ENCODE peak calls at places on chromosomes 3 and 15, in eight cellular contexts. B is upper lobe of right lung; V is effector memory CD4-positive, alpha-beta T cell; E is tibial artery; R is IMR-90; W is Peyer's patch; X is astrocyte; T is small intestine. M is an unnamed sample. For H3K4me1, the result is how much of the 10 kb centered on the place peaks cover.

GRCh38 chr15:85457392-85457968 is 77.1 kb downstream of the AKAP13 start:
- DNase-seq in B (no peak), V (no peak), E (no peak), R (no peak), W (no peak), X (no peak), T (no peak), M (no peak)

GRCh38 chr15:80967451-80967850 is 22.2 kb downstream of the MESD start:
- DNase-seq in B (no peak), V (no peak), E (no peak), R (peak), W (no peak), X (peak), T (no peak), M (no peak)

GRCh38 chr3:128863560-128863959 is 15.9 kb upstream of the ACAD9 start:
- DNase-seq in B (no peak), V (no peak), E (no peak), R (no peak), W (no peak), X (no peak), T (no peak), M (no peak)

GRCh38 chr3:169665264-169666078 is 2.0 kb upstream of the MECOM start:
- DNase-seq in B (no peak), V (no peak), E (no peak), R (no peak), W (no peak), X (no peak), T (no peak), M (no peak)

GRCh38 chr3:190384241-190384863 is 3.6 kb upstream of the CLDN16 start:
- DNase-seq in B (no peak), V (no peak), E (no peak), R (peak), W (peak), X (peak), T (peak), M (no peak)

GRCh38 chr3:16474304-16474703 is 39.2 kb downstream of the RFTN1 start:
- DNase-seq in B (no peak), V (no peak), E (no peak), R (peak), W (no peak), X (peak), T (no peak), M (no peak)

GRCh38 chr3:52636673-52637072 is 49.0 kb downstream of the PBRM1 start:
- DNase-seq in B (no peak), V (no peak), E (no peak), R (no peak), W (no peak), X (peak), T (peak), M (no peak)

GRCh38 chr15:89417206-89417725 is 79.1 kb downstream of the RHCG start:
- DNase-seq in B (peak), V (no peak), E (no peak), R (no peak), W (no peak), X (no peak), T (no peak), M (no peak)

GRCh38 chr3:19264424-19264823 is 116.1 kb downstream of the KCNH8 start:
- DNase-seq in B (no peak), V (no peak), E (no peak), R (no peak), W (no peak), X (no peak), T (no peak), M (no peak)

GRCh38 chr3:161310649-161311423 is 60.5 kb downstream of the SPTSSB start:
- DNase-seq in B (no peak), V (peak), E (no peak), R (no peak), W (peak), X (no peak), T (peak), M (no peak)

GRCh38 chr15:101206173-101206572 is 45.7 kb downstream of the CHSY1 start:
- DNase-seq in B (no peak), V (peak), E (no peak), R (peak), W (no peak), X (peak), T (no peak), M (no peak)

DNA sequence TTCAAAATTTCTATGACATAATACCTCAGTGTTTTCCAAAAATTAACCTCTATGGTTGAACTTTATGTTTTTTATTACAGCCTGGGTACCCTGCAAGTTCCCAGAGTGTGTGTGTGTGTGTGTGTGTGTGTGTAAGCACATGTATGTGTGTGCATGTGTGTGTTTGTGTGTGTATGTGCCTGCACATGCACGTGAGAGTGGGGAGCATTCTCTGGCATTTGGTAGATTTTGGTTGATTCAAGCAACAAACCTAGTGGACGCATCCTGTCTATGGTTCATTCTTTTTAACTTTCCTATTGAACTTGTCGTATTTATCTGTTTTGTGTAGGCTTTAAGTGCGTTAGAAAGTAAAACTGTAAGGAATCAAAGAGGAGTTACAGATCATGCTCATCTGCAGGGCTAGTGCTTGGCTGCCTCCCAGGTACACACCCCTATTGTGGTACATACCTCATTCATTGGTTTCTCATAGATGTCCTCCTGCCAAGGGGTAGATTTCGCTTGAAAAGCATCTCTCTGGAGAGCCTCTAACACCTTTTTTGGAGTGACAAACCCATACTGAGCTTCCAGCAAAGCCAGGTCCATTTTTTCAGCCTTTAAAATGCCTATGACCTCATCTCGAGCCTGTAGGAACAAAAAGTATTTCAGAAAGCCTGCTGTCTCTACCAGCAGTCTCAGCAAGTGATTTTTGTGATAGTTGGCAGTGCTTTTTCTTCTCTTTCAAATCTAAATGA is 111.9 kb downstream of the CMSS1 start:
- DNase-seq in B (no peak), V (no peak), E (no peak), R (peak), W (no peak), X (peak), T (no peak), M (no peak)
- H3K4me1 ChIP-seq in B (under half), V (under half), E (half or more), R (under half), W (under half), X (under half), T (under half), M (under half)

GRCh38 chr15:65423150-65423976 is 616 bp upstream of the IGDCC4 start:
- DNase-seq in B (peak), V (no peak), E (no peak), R (no peak), W (no peak), X (no peak), T (no peak), M (peak)
- H3K4me3 ChIP-seq in B (no peak), V (no peak), E (peak), R (peak), W (no peak), X (no peak), T (no peak), M (peak)

DNA sequence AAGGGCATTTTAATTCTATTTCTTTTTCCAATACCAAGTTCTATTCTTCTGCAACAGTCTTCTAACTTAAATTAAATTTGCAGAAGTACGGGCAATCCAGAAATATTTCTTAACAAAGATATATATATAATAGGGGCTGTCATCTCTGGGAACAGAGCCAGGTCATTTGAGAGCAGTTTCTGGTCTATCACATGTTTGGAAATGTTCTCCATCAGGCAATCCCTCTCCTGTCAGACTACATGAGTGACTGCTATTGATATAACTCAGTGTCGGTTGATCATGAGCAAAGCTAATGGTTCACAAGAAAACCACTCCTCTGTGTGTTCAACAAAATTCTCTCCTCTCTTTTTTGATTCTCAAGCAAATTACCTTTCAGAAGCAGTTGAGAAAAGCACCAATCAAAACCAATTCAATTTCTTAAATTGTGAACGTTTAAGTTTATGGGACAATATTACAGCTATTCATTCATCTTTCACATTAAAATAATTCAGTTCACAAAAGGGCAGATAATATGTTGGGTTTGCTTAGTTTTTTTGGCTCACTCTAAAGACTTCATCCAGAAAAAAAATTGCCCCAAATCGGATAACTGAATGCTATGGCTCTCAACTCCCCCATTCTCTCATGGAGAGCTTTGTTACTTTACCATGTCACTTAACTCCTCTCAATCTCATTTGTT is 152.9 kb upstream of the TGFBR2 start:
- DNase-seq in B (no peak), V (no peak), E (no peak), R (no peak), W (no peak), X (no peak), T (no peak), M (no peak)
- H3K27ac ChIP-seq in B (no peak), V (no peak), E (peak), R (no peak), W (no peak), X (no peak), T (no peak), M (no peak)

DNA sequence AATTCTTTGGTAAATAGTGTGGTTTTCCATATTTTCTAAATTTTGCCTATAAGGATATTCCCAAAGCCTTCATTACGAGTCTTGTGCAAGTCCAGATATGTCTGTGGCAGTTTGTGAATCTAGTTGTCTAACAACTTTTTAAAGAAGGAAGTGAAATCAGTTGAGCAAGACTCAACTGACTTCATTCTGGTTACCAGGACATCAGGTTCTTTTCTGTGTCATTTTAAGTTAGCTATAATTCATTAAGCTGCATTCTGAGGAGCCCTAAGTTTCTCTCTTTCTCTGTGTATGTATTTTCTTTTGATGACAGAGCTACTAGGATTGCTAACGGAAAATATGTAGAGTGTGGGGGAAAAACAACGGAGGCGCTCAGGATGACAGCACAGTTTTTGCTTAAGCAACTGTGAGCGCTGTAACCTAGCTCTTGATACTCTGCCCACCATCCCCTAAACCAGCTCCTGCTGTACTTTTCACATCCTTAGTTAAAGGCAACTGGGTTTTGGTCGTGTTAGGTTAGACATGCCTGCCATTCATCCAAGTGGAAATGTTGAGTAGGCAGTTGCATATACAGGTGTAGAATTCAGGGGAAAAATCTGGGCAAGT is 9.1 kb downstream of the MFSD1 start:
- DNase-seq in B (no peak), V (no peak), E (no peak), R (no peak), W (no peak), X (no peak), T (no peak), M (no peak)
- H3K4me1 ChIP-seq in B (under half), V (under half), E (under half), R (under half), W (under half), X (under half), T (under half), M (under half)

GRCh38 chr3:46978381-46978780 is 1.1 kb upstream of the NBEAL2 start:
- DNase-seq in B (peak), V (no peak), E (no peak), R (no peak), W (no peak), X (no peak), T (no peak), M (no peak)
- H3K4me3 ChIP-seq in B (peak), V (no peak), E (no peak), R (no peak), W (no peak), X (no peak), T (no peak), M (no peak)

DNA sequence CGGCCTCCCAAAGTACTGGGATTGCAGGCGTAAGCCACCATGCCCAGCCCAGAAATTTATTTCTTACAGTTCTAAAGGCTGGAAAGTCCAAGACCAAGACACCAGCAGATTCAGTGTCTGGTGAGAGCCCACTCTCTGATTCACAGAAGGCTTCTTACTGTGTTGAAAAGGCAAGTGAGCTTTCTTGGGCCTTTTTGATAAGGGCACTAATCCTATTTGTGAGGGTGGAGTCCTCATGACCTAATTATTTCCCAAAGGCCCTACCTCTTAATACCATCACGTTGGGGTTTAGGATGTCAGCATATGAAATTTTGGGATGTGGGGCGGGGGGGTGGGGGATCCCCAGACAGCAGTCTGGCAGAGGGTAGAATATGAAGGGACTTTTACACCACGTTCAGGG is 47.5 kb upstream of the MEX3B start:
- DNase-seq in B (no peak), V (no peak), E (no peak), R (no peak), W (no peak), X (no peak), T (no peak), M (no peak)
- H3K27ac ChIP-seq in B (no peak), V (no peak), E (no peak), R (no peak), W (no peak), X (peak), T (no peak), M (peak)

GRCh38 chr15:74415966-74416916 is 17.5 kb downstream of the SEMA7A start:
- DNase-seq in B (no peak), V (no peak), E (no peak), R (no peak), W (no peak), X (no peak), T (no peak), M (no peak)
- H3K4me1 ChIP-seq in B (under half), V (under half), E (under half), R (under half), W (under half), X (half or more), T (under half), M (under half)

DNA sequence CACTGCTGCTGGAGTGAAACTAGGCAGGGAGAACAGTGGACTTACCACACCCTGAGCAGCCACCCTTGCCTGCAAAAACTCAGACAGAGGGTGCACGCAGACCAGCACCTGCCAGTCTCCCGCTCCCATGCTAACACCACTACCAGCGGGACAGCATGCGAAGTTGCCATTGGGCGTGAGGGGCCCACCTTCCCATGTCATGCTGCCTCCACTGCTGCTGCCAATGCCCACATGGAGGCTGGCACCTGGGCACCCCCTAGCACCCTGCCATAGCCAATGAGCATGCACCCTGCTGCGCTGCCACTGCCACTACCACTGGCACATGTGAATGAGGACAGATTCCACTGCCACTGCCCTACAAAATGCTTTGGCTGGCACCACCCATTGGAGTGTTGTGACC is 19.7 kb upstream of the MINAR1 start:
- DNase-seq in B (peak), V (no peak), E (no peak), R (no peak), W (no peak), X (no peak), T (no peak), M (no peak)
- H3K4me3 ChIP-seq in B (no peak), V (no peak), E (no peak), R (no peak), W (no peak), X (no peak), T (no peak), M (no peak)

M was measured in RWPE2.